ENCODE peak calls at places on chromosome 1, in six cellular contexts. One of them, this sample, is unnamed.

GRCh38 chr1:8373547-8374270 is 55.8 kb downstream of the SLC45A1 start:
- DNase-seq in sigmoid colon: peak
- DNase-seq in pons: peak
- DNase-seq in fibroblast of the aortic adventitia: peak
- DNase-seq in brain microvascular endothelial cell: peak
- DNase-seq in right atrium auricular region: peak
- DNase-seq in this sample: peak

GRCh38 chr1:179926494-179927205 is 28.0 kb upstream of the CEP350 start:
- DNase-seq in sigmoid colon: no peak
- DNase-seq in pons: no peak
- DNase-seq in fibroblast of the aortic adventitia: peak
- DNase-seq in brain microvascular endothelial cell: peak
- DNase-seq in right atrium auricular region: no peak
- DNase-seq in this sample: no peak

GRCh38 chr1:242147096-242147976 is 148.4 kb upstream of the MAP1LC3C start:
- DNase-seq in sigmoid colon: no peak
- DNase-seq in pons: peak
- DNase-seq in fibroblast of the aortic adventitia: no peak
- DNase-seq in brain microvascular endothelial cell: peak
- DNase-seq in right atrium auricular region: no peak
- DNase-seq in this sample: no peak

GRCh38 chr1:15834406-15835204 is 12.9 kb upstream of the SPEN start:
- DNase-seq in sigmoid colon: peak
- DNase-seq in pons: peak
- DNase-seq in fibroblast of the aortic adventitia: peak
- DNase-seq in brain microvascular endothelial cell: peak
- DNase-seq in right atrium auricular region: peak
- DNase-seq in this sample: peak

GRCh38 chr1:195663549-195664280 is 944.5 kb downstream of the KCNT2 start:
- DNase-seq in sigmoid colon: no peak
- DNase-seq in pons: no peak
- DNase-seq in fibroblast of the aortic adventitia: peak
- DNase-seq in brain microvascular endothelial cell: peak
- DNase-seq in right atrium auricular region: no peak
- DNase-seq in this sample: no peak

GRCh38 chr1:3598051-3598471 is 13.2 kb downstream of the MEGF6 start:
- DNase-seq in sigmoid colon: no peak
- DNase-seq in pons: no peak
- DNase-seq in fibroblast of the aortic adventitia: peak
- DNase-seq in brain microvascular endothelial cell: no peak
- DNase-seq in right atrium auricular region: no peak
- DNase-seq in this sample: no peak

GRCh38 chr1:214548988-214549387 is 2.4 kb downstream of the PTPN14 start:
- DNase-seq in sigmoid colon: peak
- DNase-seq in pons: no peak
- DNase-seq in fibroblast of the aortic adventitia: no peak
- DNase-seq in brain microvascular endothelial cell: peak
- DNase-seq in right atrium auricular region: peak
- DNase-seq in this sample: peak

GRCh38 chr1:201295861-201296260 is 12.6 kb downstream of the PKP1 start:
- DNase-seq in sigmoid colon: no peak
- DNase-seq in pons: no peak
- DNase-seq in fibroblast of the aortic adventitia: peak
- DNase-seq in brain microvascular endothelial cell: peak
- DNase-seq in right atrium auricular region: no peak
- DNase-seq in this sample: peak

GRCh38 chr1:159170639-159171038 is 776 bp upstream of the CADM3 start:
- DNase-seq in sigmoid colon: no peak
- DNase-seq in pons: no peak
- DNase-seq in fibroblast of the aortic adventitia: peak
- DNase-seq in brain microvascular endothelial cell: no peak
- DNase-seq in right atrium auricular region: no peak
- DNase-seq in this sample: no peak

GRCh38 chr1:234770031-234770795 is 160.2 kb upstream of the IRF2BP2 start:
- DNase-seq in sigmoid colon: no peak
- DNase-seq in pons: no peak
- DNase-seq in fibroblast of the aortic adventitia: no peak
- DNase-seq in brain microvascular endothelial cell: no peak
- DNase-seq in right atrium auricular region: peak
- DNase-seq in this sample: no peak

GRCh38 chr1:46643368-46643775 is 24.8 kb downstream of the ATPAF1 start:
- DNase-seq in sigmoid colon: peak
- DNase-seq in pons: peak
- DNase-seq in fibroblast of the aortic adventitia: peak
- DNase-seq in brain microvascular endothelial cell: peak
- DNase-seq in right atrium auricular region: no peak
- DNase-seq in this sample: peak

GRCh38 chr1:220160027-220160426 is 66.1 kb downstream of the IARS2 start:
- DNase-seq in sigmoid colon: no peak
- DNase-seq in pons: no peak
- DNase-seq in fibroblast of the aortic adventitia: peak
- DNase-seq in brain microvascular endothelial cell: no peak
- DNase-seq in right atrium auricular region: no peak
- DNase-seq in this sample: no peak

GRCh38 chr1:241063281-241063680 is 293.7 kb downstream of the RGS7 start:
- DNase-seq in sigmoid colon: no peak
- DNase-seq in pons: no peak
- DNase-seq in fibroblast of the aortic adventitia: no peak
- DNase-seq in brain microvascular endothelial cell: no peak
- DNase-seq in right atrium auricular region: no peak
- DNase-seq in this sample: no peak

GRCh38 chr1:151815716-151816327 is 10.6 kb upstream of the LINGO4 start:
- DNase-seq in sigmoid colon: no peak
- DNase-seq in pons: no peak
- DNase-seq in fibroblast of the aortic adventitia: no peak
- DNase-seq in brain microvascular endothelial cell: no peak
- DNase-seq in right atrium auricular region: no peak
- DNase-seq in this sample: no peak

GRCh38 chr1:227921461-227922185 is 26.1 kb downstream of the WNT9A start:
- DNase-seq in sigmoid colon: no peak
- DNase-seq in pons: no peak
- DNase-seq in fibroblast of the aortic adventitia: no peak
- DNase-seq in brain microvascular endothelial cell: no peak
- DNase-seq in right atrium auricular region: no peak
- DNase-seq in this sample: no peak

GRCh38 chr1:207825719-207826556 is 74.1 kb downstream of the CD46 start:
- DNase-seq in sigmoid colon: peak
- DNase-seq in pons: peak
- DNase-seq in fibroblast of the aortic adventitia: peak
- DNase-seq in brain microvascular endothelial cell: peak
- DNase-seq in right atrium auricular region: peak
- DNase-seq in this sample: peak

GRCh38 chr1:94739521-94740061 is 80.6 kb upstream of the SLC44A3 start:
- DNase-seq in sigmoid colon: no peak
- DNase-seq in pons: no peak
- DNase-seq in fibroblast of the aortic adventitia: peak
- DNase-seq in brain microvascular endothelial cell: peak
- DNase-seq in right atrium auricular region: no peak
- DNase-seq in this sample: peak

GRCh38 chr1:209672705-209673630 is 2.2 kb upstream of the G0S2 start:
- DNase-seq in sigmoid colon: no peak
- DNase-seq in pons: no peak
- DNase-seq in fibroblast of the aortic adventitia: peak
- DNase-seq in brain microvascular endothelial cell: no peak
- DNase-seq in right atrium auricular region: no peak
- DNase-seq in this sample: no peak

GRCh38 chr1:37479255-37480124 is 5.1 kb downstream of the ZC3H12A start:
- DNase-seq in sigmoid colon: peak
- DNase-seq in pons: no peak
- DNase-seq in fibroblast of the aortic adventitia: peak
- DNase-seq in brain microvascular endothelial cell: peak
- DNase-seq in right atrium auricular region: peak
- DNase-seq in this sample: peak

GRCh38 chr1:19754482-19754881 is 45.2 kb downstream of the TMCO4 start:
- DNase-seq in sigmoid colon: peak
- DNase-seq in pons: no peak
- DNase-seq in fibroblast of the aortic adventitia: no peak
- DNase-seq in brain microvascular endothelial cell: no peak
- DNase-seq in right atrium auricular region: no peak
- DNase-seq in this sample: no peak

GRCh38 chr1:208047975-208048374 is 137.1 kb upstream of the CD34 start:
- DNase-seq in sigmoid colon: peak
- DNase-seq in pons: no peak
- DNase-seq in fibroblast of the aortic adventitia: peak
- DNase-seq in brain microvascular endothelial cell: no peak
- DNase-seq in right atrium auricular region: peak
- DNase-seq in this sample: no peak

GRCh38 chr1:160342953-160343869 is at the start of the genes COPA and NCSTN:
- DNase-seq in sigmoid colon: peak
- DNase-seq in pons: peak
- DNase-seq in fibroblast of the aortic adventitia: peak
- DNase-seq in brain microvascular endothelial cell: peak
- DNase-seq in right atrium auricular region: peak
- DNase-seq in this sample: peak

GRCh38 chr1:203325418-203326091 is 20.2 kb downstream of the BTG2 start:
- DNase-seq in sigmoid colon: peak
- DNase-seq in pons: peak
- DNase-seq in fibroblast of the aortic adventitia: no peak
- DNase-seq in brain microvascular endothelial cell: no peak
- DNase-seq in right atrium auricular region: peak
- DNase-seq in this sample: no peak

GRCh38 chr1:9942399-9942938 is 722 bp downstream of the LZIC start:
- DNase-seq in sigmoid colon: no peak
- DNase-seq in pons: peak
- DNase-seq in fibroblast of the aortic adventitia: peak
- DNase-seq in brain microvascular endothelial cell: peak
- DNase-seq in right atrium auricular region: no peak
- DNase-seq in this sample: peak

GRCh38 chr1:245933431-245934042 is 573.5 kb downstream of the SMYD3 start:
- DNase-seq in sigmoid colon: no peak
- DNase-seq in pons: no peak
- DNase-seq in fibroblast of the aortic adventitia: peak
- DNase-seq in brain microvascular endothelial cell: no peak
- DNase-seq in right atrium auricular region: no peak
- DNase-seq in this sample: no peak

GRCh38 chr1:242391896-242392295 is 132.6 kb downstream of the PLD5 start:
- DNase-seq in sigmoid colon: no peak
- DNase-seq in pons: no peak
- DNase-seq in fibroblast of the aortic adventitia: no peak
- DNase-seq in brain microvascular endothelial cell: no peak
- DNase-seq in right atrium auricular region: no peak
- DNase-seq in this sample: no peak

GRCh38 chr1:197683895-197684553 is 91.3 kb downstream of the DENND1B start:
- DNase-seq in sigmoid colon: no peak
- DNase-seq in pons: no peak
- DNase-seq in fibroblast of the aortic adventitia: peak
- DNase-seq in brain microvascular endothelial cell: no peak
- DNase-seq in right atrium auricular region: no peak
- DNase-seq in this sample: no peak

GRCh38 chr1:161131721-161132409 is 602 bp downstream of the DEDD start:
- DNase-seq in sigmoid colon: no peak
- DNase-seq in pons: peak
- DNase-seq in fibroblast of the aortic adventitia: peak
- DNase-seq in brain microvascular endothelial cell: no peak
- DNase-seq in right atrium auricular region: no peak
- DNase-seq in this sample: peak

GRCh38 chr1:172254521-172255222 is 165.8 kb upstream of the C1orf105 start:
- DNase-seq in sigmoid colon: no peak
- DNase-seq in pons: no peak
- DNase-seq in fibroblast of the aortic adventitia: peak
- DNase-seq in brain microvascular endothelial cell: peak
- DNase-seq in right atrium auricular region: no peak
- DNase-seq in this sample: peak

GRCh38 chr1:11144563-11145256 is 44.4 kb upstream of the ANGPTL7 start:
- DNase-seq in sigmoid colon: no peak
- DNase-seq in pons: no peak
- DNase-seq in fibroblast of the aortic adventitia: no peak
- DNase-seq in brain microvascular endothelial cell: no peak
- DNase-seq in right atrium auricular region: no peak
- DNase-seq in this sample: no peak

GRCh38 chr1:229035054-229035747 is 235.7 kb upstream of the RAB4A start:
- DNase-seq in sigmoid colon: no peak
- DNase-seq in pons: no peak
- DNase-seq in fibroblast of the aortic adventitia: no peak
- DNase-seq in brain microvascular endothelial cell: no peak
- DNase-seq in right atrium auricular region: no peak
- DNase-seq in this sample: no peak

GRCh38 chr1:207067695-207068094 is 14.6 kb downstream of the PFKFB2 start:
- DNase-seq in sigmoid colon: no peak
- DNase-seq in pons: no peak
- DNase-seq in fibroblast of the aortic adventitia: no peak
- DNase-seq in brain microvascular endothelial cell: no peak
- DNase-seq in right atrium auricular region: no peak
- DNase-seq in this sample: no peak

GRCh38 chr1:216346521-216346920 is 76.7 kb downstream of the USH2A start:
- DNase-seq in sigmoid colon: no peak
- DNase-seq in pons: no peak
- DNase-seq in fibroblast of the aortic adventitia: no peak
- DNase-seq in brain microvascular endothelial cell: no peak
- DNase-seq in right atrium auricular region: no peak
- DNase-seq in this sample: no peak

GRCh38 chr1:29043270-29043971 is 80.3 kb downstream of the TMEM200B start:
- DNase-seq in sigmoid colon: no peak
- DNase-seq in pons: no peak
- DNase-seq in fibroblast of the aortic adventitia: peak
- DNase-seq in brain microvascular endothelial cell: no peak
- DNase-seq in right atrium auricular region: no peak
- DNase-seq in this sample: no peak

GRCh38 chr1:21586926-21587601 is 77.8 kb downstream of the ALPL start:
- DNase-seq in sigmoid colon: no peak
- DNase-seq in pons: no peak
- DNase-seq in fibroblast of the aortic adventitia: peak
- DNase-seq in brain microvascular endothelial cell: peak
- DNase-seq in right atrium auricular region: peak
- DNase-seq in this sample: peak